ENCODE peak calls at places on chromosomes 2 and 18, in eight cellular contexts. K is neural progenitor cell, W is OCI-LY7, O is heart left ventricle, N is LNCaP clone FGC, A is MCF 10A, I is bronchial epithelial cell, S is A549. Z is an unnamed sample.

GRCh38 chr18:3055201-3055600 is 42.3 kb upstream of the LPIN2 start:
- DNase-seq in K (no peak), W (no peak), O (no peak), N (no peak), A (peak), I (no peak), S (no peak), Z (no peak)

GRCh38 chr2:16319425-16320245 is 346.0 kb downstream of the CYRIA start:
- DNase-seq in K (no peak), W (no peak), O (no peak), N (no peak), A (no peak), I (no peak), S (no peak), Z (no peak)

GRCh38 chr2:238389985-238390682 is 36.6 kb upstream of the ASB1 start:
- DNase-seq in K (no peak), W (no peak), O (peak), N (peak), A (peak), I (peak), S (no peak), Z (no peak)

GRCh38 chr2:141728886-141729285 is 401.9 kb downstream of the LRP1B start:
- DNase-seq in K (no peak), W (no peak), O (no peak), N (no peak), A (no peak), I (no peak), S (no peak), Z (no peak)

GRCh38 chr2:30231726-30232026 is 342 bp downstream of the LBH start:
- DNase-seq in K (no peak), W (no peak), O (no peak), N (no peak), A (no peak), I (no peak), S (peak), Z (no peak)

GRCh38 chr2:180003566-180003965 is 3.5 kb downstream of the CWC22 start:
- DNase-seq in K (no peak), W (no peak), O (no peak), N (peak), A (peak), I (peak), S (no peak), Z (no peak)

GRCh38 chr2:47656715-47657600 is 126.0 kb upstream of the MSH6 start:
- DNase-seq in K (no peak), W (peak), O (no peak), N (no peak), A (peak), I (peak), S (no peak), Z (no peak)

GRCh38 chr2:241703128-241703604 is 1.3 kb downstream of the ING5 start:
- DNase-seq in K (no peak), W (no peak), O (no peak), N (no peak), A (no peak), I (no peak), S (peak), Z (no peak)

GRCh38 chr2:173964565-173965371 is 405 bp downstream of the SP3 start:
- DNase-seq in K (peak), W (peak), O (peak), N (no peak), A (peak), I (peak), S (no peak), Z (peak)

GRCh38 chr2:207039225-207039624 is 99.9 kb downstream of the CPO start:
- DNase-seq in K (no peak), W (no peak), O (no peak), N (no peak), A (no peak), I (peak), S (no peak), Z (no peak)

GRCh38 chr2:189552334-189552990 is 28.1 kb downstream of the SLC40A1 start:
- DNase-seq in K (no peak), W (no peak), O (no peak), N (no peak), A (no peak), I (no peak), S (no peak), Z (no peak)

GRCh38 chr18:3529597-3529996 is 79.6 kb downstream of the TGIF1 start:
- DNase-seq in K (no peak), W (no peak), O (no peak), N (peak), A (peak), I (no peak), S (no peak), Z (no peak)

GRCh38 chr2:187051350-187051749 is 202.4 kb upstream of the ZSWIM2 start:
- DNase-seq in K (no peak), W (no peak), O (no peak), N (no peak), A (no peak), I (no peak), S (no peak), Z (no peak)

GRCh38 chr2:187055463-187055862 is 206.5 kb upstream of the ZSWIM2 start:
- DNase-seq in K (no peak), W (no peak), O (no peak), N (no peak), A (peak), I (peak), S (no peak), Z (no peak)

GRCh38 chr2:187057466-187057865 is 208.5 kb upstream of the ZSWIM2 start:
- DNase-seq in K (no peak), W (no peak), O (no peak), N (no peak), A (no peak), I (no peak), S (no peak), Z (no peak)

GRCh38 chr2:187056416-187057333 is 207.7 kb upstream of the ZSWIM2 start:
- DNase-seq in K (no peak), W (no peak), O (no peak), N (no peak), A (no peak), I (no peak), S (no peak), Z (no peak)

GRCh38 chr2:187054501-187055319 is 205.7 kb upstream of the ZSWIM2 start:
- DNase-seq in K (peak), W (no peak), O (no peak), N (no peak), A (no peak), I (no peak), S (no peak), Z (no peak)
- TF ChIP-seq CTCF in K (peak), W (no peak), O (no peak), N (no peak), A (no peak), I (no peak), S (no peak), Z (no peak)

GRCh38 chr2:110878150-110878549 is 145.8 kb downstream of the ACOXL start:
- DNase-seq in K (no peak), W (no peak), O (no peak), N (no peak), A (no peak), I (no peak), S (no peak), Z (no peak)

GRCh38 chr2:110877031-110877827 is 144.9 kb downstream of the ACOXL start:
- DNase-seq in K (no peak), W (no peak), O (no peak), N (no peak), A (no peak), I (no peak), S (no peak), Z (no peak)

GRCh38 chr2:110875384-110875725 is 143.0 kb downstream of the ACOXL start:
- DNase-seq in K (no peak), W (no peak), O (no peak), N (no peak), A (no peak), I (no peak), S (no peak), Z (no peak)

GRCh38 chr2:110874565-110875383 is 142.4 kb downstream of the ACOXL start:
- DNase-seq in K (no peak), W (peak), O (no peak), N (no peak), A (no peak), I (no peak), S (no peak), Z (no peak)

DNA sequence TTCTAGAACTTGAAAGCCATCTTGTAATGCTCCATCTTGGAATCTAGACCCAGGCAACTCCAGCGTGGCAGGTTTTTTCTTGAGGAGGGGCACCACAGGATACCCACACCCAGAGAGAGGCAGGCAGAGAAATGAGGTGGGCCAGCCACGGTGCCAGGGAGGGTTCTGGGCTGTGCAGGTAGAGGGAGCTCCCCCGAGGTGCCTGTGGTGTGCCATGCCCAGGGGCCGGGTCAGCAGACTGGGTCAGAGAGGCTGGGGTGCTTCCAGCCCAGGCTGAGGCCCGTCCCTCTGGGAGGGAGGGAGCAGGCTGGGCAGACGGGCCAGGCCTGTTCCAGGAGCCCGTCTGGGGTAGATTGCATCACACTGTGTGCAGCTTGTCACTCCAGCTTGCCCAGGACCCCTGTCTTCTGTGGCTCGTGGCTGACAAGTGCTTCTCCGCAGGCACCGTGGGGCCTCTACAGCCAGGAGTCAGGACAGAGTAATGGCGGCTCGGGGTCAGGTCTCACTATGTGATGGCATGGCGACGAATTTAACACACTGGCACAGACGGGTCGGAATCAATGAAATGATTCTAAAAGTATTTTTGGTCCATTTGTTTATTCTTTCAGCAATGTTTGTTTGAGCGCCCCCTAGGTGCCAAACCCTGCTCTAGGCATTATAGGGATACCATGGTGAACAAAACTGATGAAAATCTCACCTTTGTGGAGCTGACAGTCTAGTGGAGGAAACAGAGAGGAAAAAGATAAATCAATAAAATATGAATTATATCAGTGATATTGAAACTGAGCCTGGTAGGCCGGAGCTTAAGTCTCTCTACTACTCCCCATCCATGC is 144.0 kb downstream of the ACOXL start:
- DNase-seq in K (no peak), W (peak), O (no peak), N (no peak), A (no peak), I (no peak), S (no peak), Z (no peak)
- TF ChIP-seq CTCF in K (peak), W (peak), O (no peak), N (no peak), A (peak), I (no peak), S (peak), Z (peak)

GRCh38 chr2:17877811-17878221 is 651 bp upstream of the KCNS3 start:
- DNase-seq in K (peak), W (peak), O (peak), N (no peak), A (no peak), I (no peak), S (no peak), Z (peak)

GRCh38 chr2:17871639-17872038 is 6.8 kb upstream of the KCNS3 start:
- DNase-seq in K (no peak), W (no peak), O (no peak), N (no peak), A (no peak), I (no peak), S (no peak), Z (no peak)

GRCh38 chr2:17869128-17869527 is 9.3 kb upstream of the KCNS3 start:
- DNase-seq in K (no peak), W (no peak), O (no peak), N (no peak), A (peak), I (peak), S (no peak), Z (no peak)

GRCh38 chr2:17876590-17876989 is 1.9 kb upstream of the KCNS3 start:
- DNase-seq in K (no peak), W (no peak), O (no peak), N (no peak), A (no peak), I (no peak), S (no peak), Z (no peak)

DNA sequence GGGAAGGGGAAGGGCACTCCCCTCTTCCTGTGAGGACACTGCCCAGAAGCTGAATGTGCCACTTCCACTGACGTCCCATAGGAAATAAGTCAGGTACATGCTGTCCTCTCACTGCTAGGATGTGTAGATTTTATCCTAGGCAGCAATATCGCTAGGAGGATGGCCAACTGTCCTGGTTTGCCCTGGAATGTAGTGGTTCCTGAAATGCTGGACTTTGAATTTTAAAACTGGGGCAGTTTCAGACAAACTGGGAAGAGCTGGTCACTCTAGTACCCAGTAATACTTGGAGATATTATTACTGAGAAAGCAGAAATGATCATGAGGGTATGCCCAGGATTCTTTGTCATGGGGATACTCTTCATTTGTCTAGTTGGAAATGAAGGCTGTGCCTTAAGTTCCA is 5.4 kb upstream of the KCNS3 start:
- DNase-seq in K (no peak), W (no peak), O (no peak), N (no peak), A (no peak), I (no peak), S (no peak), Z (no peak)
- TF ChIP-seq CTCF in K (no peak), W (no peak), O (no peak), N (no peak), A (no peak), I (no peak), S (no peak), Z (no peak)

GRCh38 chr2:28404086-28404485 is 11.4 kb downstream of the FOSL2 start:
- DNase-seq in K (no peak), W (no peak), O (no peak), N (no peak), A (no peak), I (no peak), S (no peak), Z (no peak)

GRCh38 chr2:28405537-28405936 is 12.9 kb downstream of the FOSL2 start:
- DNase-seq in K (no peak), W (no peak), O (no peak), N (no peak), A (no peak), I (no peak), S (no peak), Z (no peak)

GRCh38 chr2:28407131-28407975 is 14.7 kb downstream of the FOSL2 start:
- DNase-seq in K (no peak), W (no peak), O (no peak), N (no peak), A (no peak), I (no peak), S (no peak), Z (no peak)

GRCh38 chr2:28407976-28408690 is 15.5 kb downstream of the FOSL2 start:
- DNase-seq in K (no peak), W (no peak), O (no peak), N (no peak), A (no peak), I (no peak), S (no peak), Z (no peak)

GRCh38 chr2:28406276-28407096 is 13.8 kb downstream of the FOSL2 start:
- DNase-seq in K (no peak), W (no peak), O (no peak), N (no peak), A (peak), I (peak), S (no peak), Z (no peak)
- TF ChIP-seq CTCF in K (no peak), W (no peak), O (no peak), N (no peak), A (no peak), I (no peak), S (no peak), Z (no peak)

GRCh38 chr2:70962211-70962884 is 16.1 kb upstream of the ANKRD53 start:
- DNase-seq in K (no peak), W (no peak), O (peak), N (no peak), A (no peak), I (no peak), S (no peak), Z (no peak)

GRCh38 chr2:70961648-70961994 is 16.8 kb upstream of the ANKRD53 start:
- DNase-seq in K (no peak), W (no peak), O (peak), N (no peak), A (no peak), I (no peak), S (no peak), Z (no peak)

GRCh38 chr2:70959851-70960832 is 18.3 kb upstream of the ANKRD53 start:
- DNase-seq in K (peak), W (no peak), O (peak), N (no peak), A (no peak), I (no peak), S (no peak), Z (no peak)

GRCh38 chr2:70959271-70959761 is 19.1 kb upstream of the ANKRD53 start:
- DNase-seq in K (no peak), W (no peak), O (peak), N (no peak), A (no peak), I (no peak), S (no peak), Z (no peak)

DNA sequence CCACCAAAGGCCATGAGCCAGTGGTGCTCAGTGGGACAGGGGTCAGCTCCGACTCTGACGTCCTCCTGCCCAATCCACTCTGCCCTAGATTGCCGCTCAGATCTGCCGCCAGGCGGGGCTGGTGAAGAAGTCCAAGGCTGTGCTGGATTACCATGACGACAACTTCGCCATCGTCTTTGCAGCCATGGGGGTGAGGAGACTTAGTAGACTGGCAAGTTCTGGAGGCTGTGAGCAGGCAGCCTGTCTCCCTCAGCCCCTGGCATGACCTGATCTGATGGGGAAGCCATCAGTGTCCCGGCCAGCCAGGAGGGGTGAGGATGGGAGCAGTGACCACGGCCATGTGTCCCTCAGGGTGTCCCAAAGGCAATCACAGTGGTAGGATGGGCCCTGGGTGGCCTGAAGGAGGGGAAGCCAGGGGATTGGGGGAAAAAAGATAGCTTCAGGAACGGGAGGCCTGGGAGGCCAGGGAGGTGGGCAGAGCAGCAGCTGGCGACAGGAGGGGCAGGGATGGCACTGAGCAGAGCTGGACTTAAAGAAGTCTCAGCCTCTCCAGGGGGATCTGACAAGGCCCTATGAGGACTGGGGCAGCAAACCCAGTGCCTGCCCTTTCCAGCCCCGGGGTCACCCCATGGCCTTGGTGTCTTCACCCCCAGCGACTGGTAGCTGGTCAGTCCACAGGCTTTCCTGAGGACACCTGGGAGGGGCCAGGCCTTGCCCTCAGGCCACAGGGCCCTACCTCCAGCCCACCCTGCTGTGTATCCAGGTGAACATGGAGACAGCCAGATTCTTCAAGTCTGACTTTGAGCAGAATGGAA is 17.4 kb upstream of the ANKRD53 start:
- DNase-seq in K (no peak), W (no peak), O (no peak), N (no peak), A (no peak), I (no peak), S (no peak), Z (no peak)
- TF ChIP-seq CTCF in K (no peak), W (no peak), O (no peak), N (no peak), A (no peak), I (peak), S (no peak), Z (peak)

DNA sequence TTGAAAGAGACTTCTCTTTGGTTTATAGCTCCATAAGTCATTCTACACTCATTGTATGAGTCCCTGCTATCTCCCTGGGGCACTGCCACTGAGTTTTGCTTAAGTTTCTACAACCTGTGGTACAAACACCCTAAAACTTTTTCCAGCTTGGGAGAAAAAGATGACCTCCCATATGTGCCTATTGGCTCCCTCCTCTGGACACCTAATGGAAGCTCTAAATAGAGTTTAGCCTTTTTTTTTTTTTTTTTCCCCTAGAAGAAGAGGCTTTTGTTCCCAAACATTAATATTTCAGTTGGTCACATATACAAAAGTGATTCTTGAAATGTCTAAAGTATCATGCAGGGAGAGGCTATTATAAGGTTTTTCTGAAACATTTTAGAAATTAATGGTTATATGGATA is 547.2 kb upstream of the TMEFF2 start:
- DNase-seq in K (peak), W (no peak), O (no peak), N (no peak), A (peak), I (peak), S (no peak), Z (no peak)
- TF ChIP-seq CTCF in K (peak), W (peak), O (no peak), N (peak), A (peak), I (peak), S (peak), Z (peak)

GRCh38 chr2:130376433-130377293 is 20.8 kb downstream of the PTPN18 start:
- DNase-seq in K (no peak), W (peak), O (no peak), N (no peak), A (no peak), I (no peak), S (no peak), Z (no peak)
- TF ChIP-seq CTCF in K (peak), W (peak), O (peak), N (peak), A (no peak), I (peak), S (no peak), Z (peak)

Z was measured in neural crest cell.